ENCODE peak calls at places on chromosomes 12 and 14, in ten cellular contexts. M, Y, H, Q, D, R, G, X, E and F are unnamed samples.

GRCh38 chr14:99730876-99731351 is 46.8 kb downstream of the CYP46A1 start:
- DNase-seq in D (peak; percentile 13), X (no peak), Q (peak; percentile 6), G (no peak), R (no peak), M (no peak), E (peak; percentile 50), Y (no peak), H (peak; percentile 71), F (no peak)

GRCh38 chr12:110543252-110543959 is 39.7 kb downstream of the PPTC7 start:
- DNase-seq in H (peak; percentile 98), Y (no peak), Q (peak; percentile 75), X (no peak), R (peak; percentile 98), D (no peak), E (no peak), M (no peak), G (peak; percentile 97), F (no peak)

GRCh38 chr12:121430821-121431415 is 31.0 kb downstream of the RNF34 start:
- DNase-seq in G (no peak), X (no peak), M (no peak), H (no peak), D (no peak), Y (no peak), Q (no peak), R (no peak), E (no peak), F (no peak)

GRCh38 chr12:96063046-96063445 is 27.7 kb upstream of the LTA4H start:
- DNase-seq in Y (no peak), M (no peak), G (peak; percentile 47), E (no peak), Q (no peak), D (no peak), R (no peak), H (no peak), X (no peak), F (no peak)

GRCh38 chr14:47917344-47917954 is 242.0 kb upstream of the MDGA2 start:
- DNase-seq in Q (no peak), X (peak; percentile 13), Y (peak; percentile 20), M (no peak), D (peak; percentile 56), H (no peak), G (peak; percentile 17), R (no peak), E (no peak), F (peak; percentile 8)

GRCh38 chr12:716506-716905 is 35.9 kb upstream of the WNK1 start:
- DNase-seq in R (no peak), M (no peak), D (no peak), G (peak; percentile 72), H (no peak), E (no peak), Q (no peak), Y (no peak), X (no peak), F (no peak)

GRCh38 chr14:29810657-29811056 is 117.0 kb downstream of the PRKD1 start:
- DNase-seq in D (no peak), G (peak; percentile 15), Q (no peak), E (no peak), Y (no peak), H (no peak), X (peak; percentile 17), M (no peak), R (no peak), F (no peak)

GRCh38 chr12:120261951-120262851 is 3.3 kb downstream of the PXN start:
- DNase-seq in E (no peak), H (peak; percentile 76), Y (no peak), M (no peak), D (no peak), X (peak; percentile 34), R (no peak), Q (no peak), G (peak; percentile 67), F (no peak)

GRCh38 chr12:49098703-49099102 is 4.1 kb upstream of the DHH start:
- DNase-seq in M (no peak), R (no peak), X (no peak), D (no peak), G (no peak), Y (no peak), H (no peak), E (no peak), Q (no peak), F (no peak)

GRCh38 chr14:76152333-76152681 is 585 bp downstream of the GPATCH2L start:
- DNase-seq in Y (no peak), R (no peak), G (peak; percentile 87), M (peak; percentile 72), E (peak; percentile 90), X (peak; percentile 65), D (peak; percentile 59), H (peak; percentile 82), Q (peak; percentile 45), F (peak; percentile 77)

GRCh38 chr12:49055978-49056754 is 4.4 kb downstream of the KMT2D start:
- DNase-seq in Y (no peak), M (no peak), G (peak; percentile 91), D (peak; percentile 33), X (peak; percentile 11), H (peak; percentile 82), Q (no peak), R (no peak), E (no peak), F (peak; percentile 91)

GRCh38 chr14:38089123-38089522 is 118.6 kb upstream of the SSTR1 start:
- DNase-seq in E (no peak), M (no peak), G (no peak), Y (no peak), D (no peak), R (no peak), Q (no peak), H (no peak), X (no peak), F (no peak)

GRCh38 chr12:52774629-52775250 is 2.4 kb downstream of the KRT76 start:
- DNase-seq in D (no peak), G (no peak), M (no peak), H (no peak), E (no peak), X (no peak), Y (no peak), R (no peak), Q (no peak), F (no peak)

GRCh38 chr14:31955941-31956579 is 121.0 kb upstream of the ARHGAP5 start:
- DNase-seq in D (no peak), M (no peak), G (no peak), Q (no peak), Y (no peak), H (no peak), R (no peak), E (no peak), X (no peak), F (no peak)

DNA sequence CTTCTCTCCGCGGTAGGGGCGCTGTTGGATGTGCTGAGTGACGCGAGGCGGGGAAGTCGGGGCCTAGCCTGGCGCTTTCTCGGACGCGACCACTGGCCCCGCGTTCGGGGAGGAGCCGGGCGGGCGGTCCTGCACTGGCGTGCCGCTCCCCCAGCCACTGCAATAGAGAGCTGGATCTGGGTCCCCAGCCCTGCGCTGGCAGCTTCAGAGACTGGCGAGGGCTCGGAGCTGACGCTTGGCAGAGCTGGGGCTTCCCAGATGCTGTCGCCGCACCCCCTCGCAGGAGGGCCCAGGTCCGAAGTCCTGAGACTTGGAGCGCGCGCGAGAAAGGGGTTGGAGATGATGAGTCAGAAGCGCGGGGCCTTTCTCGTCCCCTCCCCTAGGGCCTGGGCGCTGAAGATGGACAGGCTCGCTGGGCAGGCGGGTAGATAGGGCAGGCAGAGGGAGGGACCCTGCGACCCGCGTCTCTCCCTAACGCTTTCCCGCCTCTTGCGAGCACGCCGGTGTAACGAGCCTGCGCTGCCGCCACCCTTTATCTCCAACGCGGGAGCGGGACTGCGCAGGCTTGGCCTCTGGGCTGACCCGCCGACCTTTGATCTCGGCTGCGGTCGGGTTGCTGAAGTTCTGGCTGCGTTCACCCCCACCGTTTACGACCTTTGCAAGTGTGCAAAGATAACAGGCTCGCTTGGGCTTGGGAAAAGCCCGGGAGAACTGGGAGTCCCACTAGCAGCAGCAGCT is 3.0 kb downstream of the TMEM253 start:
- DNase-seq in E (peak; percentile 99), H (peak; percentile 98), Q (peak; percentile 88), Y (peak; percentile 91), M (peak; percentile 96), X (peak; percentile 93), R (peak; percentile 99), G (peak; percentile 98), D (peak; percentile 93), F (peak; percentile 95)
- TF ChIP-seq CTCF in E (peak; percentile 86), H (peak; percentile 87), Q (no peak), Y (peak; percentile 81), M (no peak), X (peak; percentile 68), R (peak; percentile 49), G (peak; percentile 82), D (peak; percentile 70), F (peak; percentile 76)

GRCh38 chr14:74562515-74563232 is 49.4 kb downstream of the LTBP2 start:
- DNase-seq in Q (no peak), X (no peak), D (no peak), E (peak; percentile 8), Y (no peak), H (no peak), M (no peak), R (no peak), G (peak; percentile 67), F (no peak)
- TF ChIP-seq CTCF in Q (no peak), X (no peak), D (no peak), E (no peak), Y (no peak), H (no peak), M (no peak), R (no peak), G (peak; percentile 53), F (no peak)

DNA sequence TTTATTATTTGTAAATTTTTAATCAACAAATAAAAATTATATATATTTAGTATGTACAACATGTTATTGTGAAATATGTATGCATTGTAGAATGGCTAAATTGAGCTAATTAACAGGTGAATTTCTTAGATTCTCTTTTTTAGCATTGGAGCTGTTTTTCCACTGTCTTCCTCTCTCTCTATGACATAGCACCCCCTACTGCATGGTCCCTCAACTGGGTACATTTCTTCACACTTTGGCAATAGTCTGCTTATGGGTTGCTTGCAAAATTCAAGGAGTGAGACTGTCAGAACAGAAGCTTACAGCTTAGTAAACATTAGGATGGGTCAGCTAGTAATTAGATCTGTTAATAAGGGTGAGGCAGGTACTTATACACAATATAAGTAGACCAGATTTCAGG is 658.5 kb upstream of the MGAT4C start:
- DNase-seq in X (peak; percentile 56), Q (no peak), D (peak; percentile 11), H (no peak), E (no peak), Y (no peak), G (peak; percentile 85), M (no peak), R (no peak), F (peak; percentile 29)
- TF ChIP-seq CTCF in X (peak; percentile 44), Q (no peak), D (peak; percentile 51), H (no peak), E (no peak), Y (peak; percentile 63), G (peak; percentile 85), M (no peak), R (peak; percentile 15), F (peak; percentile 52)

DNA sequence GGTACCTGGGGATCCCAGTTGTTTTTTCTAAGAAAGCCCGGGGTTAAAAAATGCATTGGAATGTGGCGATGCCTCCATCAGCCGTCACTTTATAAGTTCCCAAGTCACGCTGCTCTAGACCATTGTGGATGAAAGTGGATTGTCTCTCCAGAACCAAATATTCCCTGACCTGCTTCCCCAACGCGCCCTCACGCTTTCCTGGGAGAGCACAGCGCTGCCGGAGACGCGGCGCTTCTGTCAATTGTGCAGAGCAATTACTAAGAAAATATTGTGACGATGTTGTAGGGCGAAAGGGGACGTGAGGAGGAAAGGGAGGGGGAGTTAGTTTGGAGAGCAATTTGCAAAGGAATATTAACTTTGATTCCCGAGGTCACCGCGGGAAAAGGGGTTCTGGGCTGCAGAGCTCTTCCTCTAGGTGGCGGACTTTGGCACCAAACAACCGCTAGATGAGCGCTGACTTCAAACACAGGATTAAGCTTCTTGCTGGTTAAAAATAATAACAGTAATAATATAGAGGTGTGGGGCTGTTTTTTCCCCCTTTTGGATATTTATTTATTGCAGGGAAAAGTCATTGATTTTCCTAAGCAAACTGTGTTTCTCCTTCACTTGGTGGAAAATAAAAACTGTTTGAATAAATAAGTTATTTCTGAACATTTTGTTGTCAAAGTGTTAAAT is 9.6 kb upstream of the FOXG1 start:
- DNase-seq in M (no peak), X (peak; percentile 40), H (no peak), G (peak; percentile 77), R (no peak), Q (no peak), E (no peak), D (peak; percentile 53), Y (no peak), F (peak; percentile 64)
- TF ChIP-seq CTCF in M (peak; percentile 53), X (peak; percentile 64), H (no peak), G (peak; percentile 88), R (peak; percentile 42), Q (no peak), E (no peak), D (peak; percentile 60), Y (peak; percentile 79), F (peak; percentile 73)